ENCODE peak calls at places on chromosomes 11 and 22, in seven cellular contexts. M, U, P, S, N, T and B are unnamed samples.

GRCh38 chr11:62394825-62395538 is 23.9 kb upstream of the SCGB1A1 start:
- DNase-seq in T (peak), M (peak), N (peak), P (peak), U (peak), S (peak), B (peak)

GRCh38 chr11:90919332-90919731 is 696.5 kb upstream of the CHORDC1 start:
- DNase-seq in S (no peak), N (no peak), U (no peak), M (no peak), P (no peak), T (no peak), B (no peak)

GRCh38 chr22:39528681-39529486 is 3.7 kb downstream of the RPS19BP1 start:
- DNase-seq in P (peak), S (peak), T (peak), U (peak), M (peak), N (peak), B (peak)

GRCh38 chr22:31136711-31137110 is 3.6 kb downstream of the PLA2G3 start:
- DNase-seq in S (no peak), N (no peak), U (no peak), P (no peak), M (no peak), T (no peak), B (no peak)

GRCh38 chr11:130872961-130873360 is 43.3 kb downstream of the SNX19 start:
- DNase-seq in T (no peak), U (no peak), M (no peak), S (no peak), N (no peak), P (no peak), B (peak)

GRCh38 chr11:28251263-28251662 is 143.1 kb downstream of the METTL15 start:
- DNase-seq in U (no peak), T (no peak), S (no peak), P (no peak), N (no peak), M (no peak), B (no peak)

GRCh38 chr22:18987765-18988164 is 51.7 kb upstream of the PRODH start:
- DNase-seq in N (no peak), U (peak), T (peak), P (peak), M (peak), S (peak), B (no peak)

GRCh38 chr11:619625-620050 is 3.9 kb upstream of the IRF7 start:
- DNase-seq in N (no peak), U (no peak), P (no peak), S (no peak), M (no peak), T (no peak), B (no peak)

GRCh38 chr22:36510384-36510783 is 3.5 kb upstream of the FOXRED2 start:
- DNase-seq in N (no peak), T (no peak), U (no peak), S (no peak), P (no peak), M (no peak), B (no peak)

GRCh38 chr11:68821670-68822069 is 20.0 kb downstream of the CPT1A start:
- DNase-seq in T (peak), P (no peak), U (no peak), M (no peak), N (no peak), S (no peak), B (no peak)

GRCh38 chr11:68825603-68826002 is 16.1 kb downstream of the CPT1A start:
- DNase-seq in U (peak), M (peak), P (no peak), S (peak), T (peak), N (no peak), B (no peak)

GRCh38 chr11:68819362-68819761 is 22.4 kb downstream of the CPT1A start:
- DNase-seq in P (no peak), T (no peak), U (no peak), N (no peak), M (no peak), S (no peak), B (no peak)

GRCh38 chr11:68826726-68827125 is 15.0 kb downstream of the CPT1A start:
- DNase-seq in U (no peak), T (no peak), P (no peak), S (no peak), N (no peak), M (no peak), B (no peak)

DNA sequence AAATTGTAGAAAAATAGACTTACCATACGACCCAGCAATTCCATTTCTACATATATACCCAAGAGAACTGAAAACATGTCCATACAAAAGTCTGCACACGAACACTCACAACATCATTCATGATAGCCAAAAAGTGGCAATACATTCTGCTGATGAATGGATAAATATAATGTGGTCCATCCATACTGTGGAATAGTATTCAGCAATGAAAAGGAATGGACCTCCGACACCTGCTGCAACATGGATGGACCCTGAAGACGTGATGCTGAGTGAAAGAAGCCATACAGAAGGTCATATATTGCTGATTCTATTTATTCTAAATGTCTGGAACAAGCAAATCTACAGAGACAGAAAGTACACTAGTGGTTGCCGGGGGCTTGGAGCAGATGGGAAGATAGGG is 19.2 kb downstream of the CPT1A start:
- DNase-seq in U (no peak), P (no peak), M (no peak), S (no peak), T (no peak), N (no peak), B (no peak)
- H3K4ac ChIP-seq in U (no peak), P (no peak), M (no peak), S (no peak), T (no peak), N (no peak), B (no peak)

DNA sequence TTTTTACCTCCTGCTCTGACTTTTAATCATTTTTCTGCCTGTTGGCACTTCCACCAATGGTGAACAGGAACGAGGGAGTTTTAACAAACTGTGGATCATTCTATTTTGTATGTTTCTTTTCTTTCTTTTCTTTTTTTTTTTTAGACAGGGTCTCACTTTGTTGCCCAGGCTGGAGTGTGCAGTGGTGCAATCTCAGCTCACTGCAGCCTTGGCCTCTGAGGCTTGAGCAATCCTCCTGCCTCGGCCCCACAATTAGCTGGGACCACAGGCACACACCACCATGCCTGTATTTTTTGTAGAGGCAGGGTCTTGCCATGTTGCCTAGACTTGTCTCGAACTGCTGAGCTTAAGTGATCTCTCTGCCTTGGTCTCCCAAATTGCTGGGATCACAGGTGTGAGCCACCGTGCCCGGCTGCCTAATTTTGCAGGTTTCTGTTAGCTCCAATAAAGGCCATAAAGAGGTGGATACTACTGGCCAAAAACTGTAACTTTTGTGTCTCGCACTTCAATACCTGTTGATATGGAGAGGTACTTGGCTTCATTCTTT is 59.8 kb downstream of the SLC25A17 start:
- DNase-seq in U (no peak), T (no peak), P (no peak), N (no peak), S (no peak), M (no peak), B (no peak)
- H3K4ac ChIP-seq in U (no peak), T (no peak), P (no peak), N (no peak), S (no peak), M (peak), B (no peak)

DNA sequence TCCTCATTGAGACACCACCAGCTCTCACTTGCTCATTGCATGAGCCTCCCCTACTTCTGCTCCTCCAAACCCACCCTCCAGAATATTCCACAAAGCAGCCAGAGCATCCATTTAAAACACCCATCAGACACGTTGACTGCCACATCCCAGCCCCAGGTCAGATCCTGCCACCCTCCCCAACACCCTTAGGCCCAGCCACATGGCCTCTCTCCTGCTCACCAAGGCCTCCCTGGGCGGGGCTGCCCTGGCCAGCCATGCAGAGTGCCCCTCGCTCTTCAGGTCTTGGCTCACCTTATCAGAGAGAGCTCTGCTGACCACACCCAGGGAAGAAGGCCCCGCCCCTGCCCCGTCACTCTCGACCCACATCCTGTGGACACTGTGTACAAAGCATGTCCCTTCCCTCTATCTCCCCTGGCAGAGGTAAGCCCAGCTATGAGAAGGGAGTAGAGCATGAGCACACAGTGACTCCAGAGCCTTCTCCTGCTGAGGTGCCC is 106.8 kb downstream of the MICAL3 start:
- DNase-seq in N (no peak), S (no peak), P (no peak), U (no peak), T (no peak), M (peak), B (no peak)
- H3K4ac ChIP-seq in N (no peak), S (no peak), P (no peak), U (no peak), T (no peak), M (peak), B (no peak)

GRCh38 chr11:37110383-37110782 is 512.3 kb upstream of the RAG2 start:
- DNase-seq in P (no peak), S (no peak), M (peak), T (peak), N (no peak), U (no peak), B (no peak)

DNA sequence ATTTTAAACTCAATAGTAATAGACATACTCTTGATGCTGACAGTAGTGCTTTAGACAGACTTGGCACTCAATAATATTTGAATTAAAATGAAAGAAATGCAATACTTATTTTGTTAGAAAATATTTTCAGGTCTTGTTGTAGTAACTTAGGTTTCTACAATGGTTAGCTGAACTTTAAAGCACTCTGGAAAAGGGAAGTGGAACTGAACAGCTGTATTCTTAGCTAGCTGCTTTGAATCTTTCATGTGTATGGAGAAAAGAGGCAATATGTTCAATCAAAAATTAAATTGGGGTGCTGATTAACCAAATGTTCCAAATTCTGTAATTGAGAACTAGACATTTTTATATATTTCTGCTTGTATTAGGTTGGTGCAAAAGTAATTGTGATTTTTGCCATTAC is 517.9 kb upstream of the RAG2 start:
- DNase-seq in M (no peak), T (no peak), S (no peak), N (no peak), P (no peak), U (no peak), B (no peak)
- H3K4ac ChIP-seq in M (no peak), T (no peak), S (no peak), N (no peak), P (no peak), U (no peak), B (no peak)

DNA sequence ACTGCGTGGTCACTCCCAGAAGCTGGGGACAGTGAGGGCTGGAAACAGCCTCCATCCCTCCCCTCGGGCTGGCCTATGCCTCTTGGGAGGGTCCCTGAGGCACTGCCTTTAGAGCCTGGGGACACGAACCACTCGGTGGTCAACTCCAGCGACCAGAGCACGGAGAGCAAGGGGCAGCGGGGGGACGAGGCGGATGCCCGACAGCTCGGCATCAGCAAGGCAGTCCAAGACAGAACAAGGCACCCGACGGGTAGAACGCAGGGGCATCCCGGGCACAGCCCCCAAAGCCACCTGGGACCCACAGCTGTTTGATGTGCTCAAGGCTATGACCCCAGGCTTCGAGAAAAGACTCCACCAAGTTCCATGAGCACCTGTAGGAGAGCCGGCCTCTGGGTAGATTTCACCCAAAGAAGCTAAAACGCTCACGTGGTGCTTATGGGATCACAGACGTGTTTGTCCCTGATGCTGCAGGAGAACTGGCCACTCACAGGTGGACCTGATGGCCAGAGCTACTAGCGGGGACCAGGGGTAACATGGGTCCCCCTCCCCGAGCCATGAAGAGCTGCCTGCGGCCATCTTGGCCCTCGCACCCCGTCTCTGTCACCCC is 510 bp upstream of the LSP1 start:
- DNase-seq in M (no peak), P (no peak), N (no peak), T (no peak), U (no peak), S (no peak), B (no peak)
- H3K4ac ChIP-seq in M (no peak), P (no peak), N (no peak), T (no peak), U (no peak), S (no peak), B (no peak)

GRCh38 chr22:20928573-20928967 is 11.4 kb downstream of the CRKL start:
- DNase-seq in M (no peak), S (no peak), U (no peak), P (no peak), T (no peak), N (no peak), B (no peak)
- H3K4ac ChIP-seq in M (peak), S (no peak), U (no peak), P (no peak), T (peak), N (no peak), B (no peak)

DNA sequence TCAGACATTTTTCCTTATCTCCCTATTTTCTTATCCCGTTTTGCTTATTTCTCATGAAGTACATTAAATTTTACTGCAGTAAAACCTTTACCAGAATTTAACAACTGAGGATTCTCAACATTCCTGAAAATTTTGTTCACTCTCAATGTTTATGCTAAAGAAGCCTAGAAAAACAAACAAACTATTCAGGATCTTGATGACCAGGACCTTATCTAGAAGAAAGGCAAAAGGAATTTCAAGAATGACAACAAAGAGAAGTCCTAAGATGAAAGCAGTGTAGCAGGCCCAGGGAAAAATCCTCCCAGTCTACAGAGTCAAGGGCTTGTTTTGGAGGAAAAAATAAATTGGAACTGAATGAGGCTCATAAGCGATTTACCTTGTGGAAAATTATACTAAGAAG is 283.3 kb upstream of the ARHGAP42 start:
- DNase-seq in M (peak), P (peak), T (peak), N (peak), S (no peak), U (no peak), B (peak)
- H3K4ac ChIP-seq in M (no peak), P (no peak), T (no peak), N (no peak), S (no peak), U (no peak), B (peak)

GRCh38 chr11:102407901-102408300 is 44.7 kb downstream of the TMEM123 start:
- DNase-seq in M (peak), S (no peak), U (no peak), P (no peak), T (no peak), N (no peak), B (no peak)
- H3K4ac ChIP-seq in M (no peak), S (no peak), U (no peak), P (no peak), T (no peak), N (no peak), B (no peak)